ENCODE peak calls at places on chromosome X, in four cellular contexts. L, P, U and E are unnamed samples.
A peak's percentile ranks its signal among the peaks of the same experiment; 100 is the strongest.

GRCh38 chrX:82648062-82648461 is 860.0 kb upstream of the POU3F4 start:
- DNase-seq in L (no peak), P (no peak), U (peak; percentile 1), E (no peak)

GRCh38 chrX:47501226-47502071 is 18.4 kb upstream of the ZNF41 start:
- DNase-seq in L (no peak), P (peak; percentile 64), U (no peak), E (no peak)

GRCh38 chrX:68599256-68600152 is 48.0 kb upstream of the STARD8 start:
- DNase-seq in L (peak; percentile 43), P (peak; percentile 4), U (peak; percentile 9), E (peak; percentile 10)

GRCh38 chrX:41522071-41522470 is 74.9 kb downstream of the NYX start:
- DNase-seq in L (no peak), P (no peak), U (no peak), E (no peak)

GRCh38 chrX:11759461-11760311 is 1.6 kb downstream of the MSL3 start:
- DNase-seq in L (no peak), P (peak; percentile 90), U (peak; percentile 92), E (peak; percentile 90)

GRCh38 chrX:71128915-71129765 is 10.7 kb downstream of the MED12 start:
- DNase-seq in L (peak; percentile 76), P (peak; percentile 54), U (peak; percentile 64), E (peak; percentile 69)

GRCh38 chrX:132292753-132293152 is 73.5 kb upstream of the RAP2C start:
- DNase-seq in L (no peak), P (peak; percentile 57), U (peak; percentile 46), E (peak; percentile 35)

GRCh38 chrX:39525758-39526157 is 572.0 kb downstream of the BCOR start:
- DNase-seq in L (no peak), P (no peak), U (no peak), E (no peak)

GRCh38 chrX:50067435-50068292 is 133.1 kb downstream of the AKAP4 start:
- DNase-seq in L (peak; percentile 51), P (peak; percentile 47), U (peak; percentile 26), E (peak; percentile 4)

GRCh38 chrX:130728208-130728607 is 174.8 kb downstream of the ENOX2 start:
- DNase-seq in L (no peak), P (peak; percentile 46), U (no peak), E (no peak)

GRCh38 chrX:127577884-127578283 is 474.3 kb downstream of the ACTRT1 start:
- DNase-seq in L (no peak), P (no peak), U (no peak), E (no peak)

GRCh38 chrX:16671005-16671404 is 21.0 kb downstream of the S100G start:
- DNase-seq in L (no peak), P (peak; percentile 72), U (peak; percentile 42), E (peak; percentile 42)

GRCh38 chrX:25028726-25029125 is 13.0 kb upstream of the ARX start:
- DNase-seq in L (no peak), P (peak; percentile 6), U (no peak), E (no peak)

GRCh38 chrX:46258356-46258755 is 286.9 kb downstream of the ZNF674 start:
- DNase-seq in L (no peak), P (no peak), U (no peak), E (no peak)

GRCh38 chrX:46262299-46262698 is 282.9 kb downstream of the ZNF674 start:
- DNase-seq in L (no peak), P (no peak), U (no peak), E (no peak)

GRCh38 chrX:46268429-46268828 is 276.8 kb downstream of the ZNF674 start:
- DNase-seq in L (no peak), P (no peak), U (peak; percentile 77), E (no peak)

GRCh38 chrX:46260502-46260901 is 284.7 kb downstream of the ZNF674 start:
- DNase-seq in L (no peak), P (no peak), U (no peak), E (no peak)

GRCh38 chrX:46263494-46263893 is 281.7 kb downstream of the ZNF674 start:
- DNase-seq in L (no peak), P (no peak), U (peak; percentile 17), E (no peak)
- TF ChIP-seq MAFK in L (no peak), P (no peak), U (no peak), E (no peak)

GRCh38 chrX:134315893-134316292 is 78.9 kb downstream of the CCDC160 start:
- DNase-seq in L (no peak), P (no peak), U (no peak), E (no peak)
- TF ChIP-seq MAFK in L (no peak), P (no peak), U (no peak), E (no peak)

GRCh38 chrX:103688949-103689348 is 2.5 kb upstream of the MORF4L2 start:
- DNase-seq in L (no peak), P (peak; percentile 44), U (peak; percentile 28), E (peak; percentile 11)
- TF ChIP-seq MAFK in L (no peak), P (no peak), U (no peak), E (no peak)

GRCh38 chrX:78708171-78708570 is 39.3 kb upstream of the LPAR4 start:
- DNase-seq in L (peak; percentile 41), P (peak; percentile 41), U (peak; percentile 34), E (peak; percentile 0)
- TF ChIP-seq MAFK in L (no peak), P (no peak), U (no peak), E (no peak)

GRCh38 chrX:136259543-136259942 is 8.3 kb upstream of the MAP7D3 start:
- DNase-seq in L (no peak), P (peak; percentile 68), U (no peak), E (no peak)
- TF ChIP-seq MAFK in L (no peak), P (peak; percentile 34), U (no peak), E (no peak)

DNA sequence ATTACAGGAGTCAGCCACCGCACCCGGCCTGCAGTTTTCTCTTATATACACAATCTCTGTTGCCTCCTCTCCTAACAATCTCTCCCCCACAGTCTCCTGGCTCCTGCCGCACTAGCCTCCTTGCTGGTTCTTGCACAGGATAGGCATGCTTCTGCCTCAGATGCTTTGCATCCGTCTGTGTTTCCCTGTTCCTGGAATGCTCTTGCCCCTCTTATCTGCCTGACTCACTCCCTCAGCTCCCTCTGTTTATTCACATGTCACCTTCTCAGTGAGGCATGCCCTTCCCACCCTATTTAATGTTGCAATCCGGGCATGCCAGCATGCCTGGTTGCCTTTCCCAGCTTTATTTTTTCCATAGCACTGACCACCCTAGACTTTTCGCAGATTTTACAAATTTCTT is 161.9 kb downstream of the PHF8 start:
- DNase-seq in L (no peak), P (peak; percentile 76), U (peak; percentile 62), E (no peak)
- TF ChIP-seq MAFK in L (no peak), P (no peak), U (no peak), E (no peak)

GRCh38 chrX:147351644-147352043 is 537.1 kb upstream of the CXorf51A start:
- DNase-seq in L (no peak), P (no peak), U (no peak), E (no peak)
- TF ChIP-seq MAFK in L (no peak), P (no peak), U (no peak), E (no peak)